ENCODE peak calls at places on chromosome 3, in eight cellular contexts. X, E, H, P, I, Z, O and A are unnamed samples.

GRCh38 chr3:123764642-123765041 is 119.5 kb downstream of the MYLK start:
- DNase-seq in X (no peak), E (no peak), H (no peak), P (no peak), I (no peak), Z (no peak), O (no peak), A (no peak)

GRCh38 chr3:5187920-5188418 is 462 bp downstream of the EDEM1 start:
- DNase-seq in X (peak; percentile 73), E (no peak), H (no peak), P (no peak), I (peak; percentile 72), Z (peak; percentile 79), O (no peak), A (no peak)

GRCh38 chr3:69948246-69948862 is 51.2 kb upstream of the SAMMSON start:
- DNase-seq in X (peak; percentile 40), E (peak; percentile 38), H (peak; percentile 74), P (peak; percentile 13), I (no peak), Z (no peak), O (peak; percentile 8), A (no peak)

GRCh38 chr3:1404270-1404669 is 311.4 kb downstream of the CNTN6 start:
- DNase-seq in X (peak; percentile 46), E (no peak), H (no peak), P (peak; percentile 66), I (no peak), Z (peak; percentile 77), O (no peak), A (no peak)

GRCh38 chr3:132464066-132464465 is 46.8 kb downstream of the DNAJC13 start:
- DNase-seq in X (no peak), E (no peak), H (no peak), P (no peak), I (no peak), Z (no peak), O (no peak), A (no peak)

GRCh38 chr3:138465927-138466326 is 31.5 kb downstream of the ESYT3 start:
- DNase-seq in X (no peak), E (no peak), H (no peak), P (no peak), I (no peak), Z (no peak), O (no peak), A (no peak)

GRCh38 chr3:117963858-117964257 is 1070.8 kb downstream of the IGSF11 start:
- DNase-seq in X (no peak), E (no peak), H (no peak), P (no peak), I (no peak), Z (peak; percentile 51), O (no peak), A (no peak)

GRCh38 chr3:149273096-149273751 is 51.6 kb upstream of the CP start:
- DNase-seq in X (peak; percentile 82), E (peak; percentile 79), H (peak; percentile 91), P (peak; percentile 71), I (no peak), Z (peak; percentile 75), O (peak; percentile 83), A (peak; percentile 31)

GRCh38 chr3:196399485-196399945 is 32.7 kb downstream of the UBXN7 start:
- DNase-seq in X (no peak), E (no peak), H (no peak), P (no peak), I (no peak), Z (no peak), O (no peak), A (no peak)

GRCh38 chr3:123695152-123695551 is 110.3 kb upstream of the HACD2 start:
- DNase-seq in X (no peak), E (no peak), H (no peak), P (no peak), I (no peak), Z (no peak), O (no peak), A (no peak)

GRCh38 chr3:179272385-179272784 is 21.5 kb upstream of the KCNMB3 start:
- DNase-seq in X (no peak), E (no peak), H (no peak), P (no peak), I (no peak), Z (no peak), O (no peak), A (no peak)

GRCh38 chr3:122985539-122985938 is 42.0 kb downstream of the SEMA5B start:
- DNase-seq in X (peak; percentile 50), E (no peak), H (no peak), P (no peak), I (no peak), Z (peak; percentile 69), O (no peak), A (no peak)

GRCh38 chr3:132598181-132598580 is 1.1 kb downstream of the ACKR4 start:
- DNase-seq in X (no peak), E (no peak), H (no peak), P (no peak), I (no peak), Z (no peak), O (no peak), A (no peak)

GRCh38 chr3:193743702-193744047 is 150.7 kb downstream of the OPA1 start:
- DNase-seq in X (no peak), E (no peak), H (no peak), P (no peak), I (no peak), Z (peak; percentile 55), O (no peak), A (no peak)

GRCh38 chr3:150370982-150371381 is 37.1 kb upstream of the TSC22D2 start:
- DNase-seq in X (no peak), E (no peak), H (no peak), P (no peak), I (no peak), Z (no peak), O (no peak), A (no peak)

GRCh38 chr3:27632431-27633223 is 89.5 kb downstream of the EOMES start:
- DNase-seq in X (peak; percentile 71), E (peak; percentile 26), H (no peak), P (peak; percentile 36), I (peak; percentile 71), Z (peak; percentile 76), O (no peak), A (peak; percentile 52)